ENCODE peak calls at places on chromosomes 11 and 22, in ten cellular contexts. O is ovary, F is foreskin fibroblast, H is psoas muscle, M is stomach, U is lower leg skin, S is fibroblast of mammary gland, E is breast epithelium, I is IMR-90, J is GM23338. T is an unnamed sample.

GRCh38 chr11:32890843-32891656 is 1.6 kb upstream of the QSER1 start:
- DNase-seq in O (no peak), F (no peak), H (no peak), M (no peak), U (peak), S (no peak), E (no peak), I (no peak), J (peak), T (no peak)

GRCh38 chr11:15127341-15127740 is 12.6 kb downstream of the INSC start:
- DNase-seq in O (no peak), F (peak), H (no peak), M (no peak), U (no peak), S (peak), E (no peak), I (peak), J (no peak), T (no peak)

GRCh38 chr11:114163231-114163631 is 103.7 kb downstream of the ZBTB16 start:
- DNase-seq in O (no peak), F (peak), H (no peak), M (peak), U (no peak), S (peak), E (no peak), I (peak), J (no peak), T (no peak)

GRCh38 chr11:105897161-105897560 is 124.9 kb downstream of the MSANTD4 start:
- DNase-seq in O (no peak), F (no peak), H (no peak), M (no peak), U (no peak), S (no peak), E (no peak), I (no peak), J (no peak), T (no peak)

GRCh38 chr11:122981388-122982264 is at the start of gene BSX:
- DNase-seq in O (no peak), F (peak), H (peak), M (peak), U (no peak), S (peak), E (no peak), I (peak), J (peak), T (no peak)

GRCh38 chr11:13052130-13052541 is 43.0 kb downstream of the RASSF10 start:
- DNase-seq in O (no peak), F (no peak), H (no peak), M (peak), U (no peak), S (no peak), E (no peak), I (no peak), J (no peak), T (no peak)

GRCh38 chr11:68652683-68653156 is 31.6 kb upstream of the GAL start:
- DNase-seq in O (no peak), F (no peak), H (no peak), M (no peak), U (no peak), S (no peak), E (peak), I (no peak), J (no peak), T (no peak)

GRCh38 chr11:516400-516799 is 9.4 kb upstream of the RNH1 start:
- DNase-seq in O (no peak), F (no peak), H (no peak), M (no peak), U (no peak), S (no peak), E (no peak), I (no peak), J (no peak), T (no peak)

GRCh38 chr22:27654536-27655445 is 146.8 kb downstream of the MN1 start:
- DNase-seq in O (no peak), F (no peak), H (no peak), M (peak), U (no peak), S (no peak), E (no peak), I (peak), J (peak), T (no peak)

GRCh38 chr11:44267366-44268072 is 42.4 kb downstream of the ALX4 start:
- DNase-seq in O (no peak), F (no peak), H (no peak), M (no peak), U (peak), S (no peak), E (no peak), I (no peak), J (no peak), T (no peak)

GRCh38 chr11:1888811-1889526 is 2.7 kb downstream of the PRR33 start:
- DNase-seq in O (no peak), F (no peak), H (peak), M (peak), U (peak), S (no peak), E (no peak), I (no peak), J (no peak), T (no peak)

GRCh38 chr11:62805991-62806441 is 776 bp upstream of the NXF1 start:
- DNase-seq in O (no peak), F (no peak), H (no peak), M (no peak), U (no peak), S (no peak), E (no peak), I (no peak), J (peak), T (no peak)

GRCh38 chr11:117221775-117222517 is 9.9 kb downstream of the PCSK7 start:
- DNase-seq in O (peak), F (peak), H (peak), M (peak), U (peak), S (peak), E (peak), I (peak), J (no peak), T (no peak)

GRCh38 chr22:20549232-20549841 is 41.9 kb downstream of the MED15 start:
- DNase-seq in O (peak), F (no peak), H (peak), M (no peak), U (no peak), S (peak), E (no peak), I (no peak), J (peak), T (no peak)

GRCh38 chr11:32231909-32232493 is 141.1 kb downstream of the RCN1 start:
- DNase-seq in O (no peak), F (no peak), H (no peak), M (no peak), U (no peak), S (peak), E (no peak), I (peak), J (peak), T (peak)

GRCh38 chr11:134754823-134755198 is 342.8 kb upstream of the B3GAT1 start:
- DNase-seq in O (no peak), F (no peak), H (no peak), M (no peak), U (no peak), S (no peak), E (no peak), I (no peak), J (no peak), T (no peak)

GRCh38 chr11:130181295-130182272 is 22.0 kb downstream of the ST14 start:
- DNase-seq in O (no peak), F (peak), H (no peak), M (peak), U (no peak), S (peak), E (no peak), I (peak), J (no peak), T (no peak)

GRCh38 chr11:116263020-116263419 is 509.8 kb downstream of the BUD13 start:
- DNase-seq in O (no peak), F (no peak), H (no peak), M (no peak), U (no peak), S (no peak), E (no peak), I (no peak), J (no peak), T (no peak)

GRCh38 chr11:120334894-120335462 is 1.2 kb upstream of the ARHGEF12 start:
- DNase-seq in O (peak), F (peak), H (no peak), M (peak), U (no peak), S (peak), E (no peak), I (peak), J (peak), T (peak)

GRCh38 chr22:41939981-41940852 is 6.7 kb downstream of the CENPM start:
- DNase-seq in O (no peak), F (no peak), H (no peak), M (peak), U (peak), S (no peak), E (peak), I (no peak), J (peak), T (no peak)

GRCh38 chr11:72349616-72350218 is 84.6 kb downstream of the CLPB start:
- DNase-seq in O (no peak), F (no peak), H (peak), M (no peak), U (no peak), S (peak), E (no peak), I (no peak), J (no peak), T (no peak)

DNA sequence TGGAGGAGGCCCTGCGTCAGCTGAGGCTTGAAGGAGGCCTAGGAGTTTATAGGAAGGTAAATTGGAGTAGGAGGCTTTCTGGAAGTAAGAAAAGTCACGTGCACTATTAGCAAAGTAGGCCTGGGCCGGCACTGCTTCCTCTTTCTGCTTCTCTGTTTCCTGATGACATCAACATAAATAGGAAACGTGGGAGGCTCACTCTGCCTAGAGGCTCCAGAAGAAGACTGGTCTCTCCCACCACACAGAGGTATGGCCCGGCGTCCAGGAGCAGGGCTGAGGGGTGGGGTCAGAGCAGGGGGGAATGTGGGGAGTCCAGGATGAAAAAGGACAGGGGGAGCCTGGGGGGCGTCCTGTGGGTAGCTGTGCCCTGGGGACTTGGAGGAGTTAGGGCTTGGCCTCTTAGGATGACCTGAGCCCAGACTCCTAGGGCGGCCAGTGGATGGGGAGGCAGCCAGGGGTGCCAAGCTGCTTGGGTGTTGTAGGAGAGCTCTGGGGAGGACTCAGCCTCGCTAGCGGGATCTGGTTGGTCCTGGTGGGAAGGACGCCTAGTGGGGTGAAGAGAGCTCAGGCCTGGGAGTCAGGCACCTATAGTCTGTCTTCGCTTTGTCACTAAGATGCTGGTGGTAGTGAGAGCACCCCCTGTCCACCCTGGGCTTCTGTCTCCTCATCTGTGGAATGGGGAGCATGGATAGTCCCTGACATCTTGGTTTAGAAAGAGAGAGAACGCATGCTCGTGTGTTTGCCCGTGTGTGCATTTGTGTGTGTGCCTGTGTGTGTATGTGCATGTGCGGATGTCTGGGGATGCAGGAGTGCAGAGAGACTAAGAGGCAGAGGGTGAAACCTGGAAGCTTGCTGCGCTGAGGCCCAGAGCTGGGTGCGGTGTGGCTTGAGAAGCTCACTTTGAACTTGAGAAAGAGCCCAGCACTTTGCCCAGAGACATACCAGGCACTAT is at the start of gene CSF2RB:
- DNase-seq in O (no peak), F (no peak), H (peak), M (peak), U (peak), S (no peak), E (no peak), I (no peak), J (no peak), T (no peak)
- H3K4me3 ChIP-seq in O (no peak), F (no peak), H (peak), M (peak), U (peak), S (no peak), E (peak), I (no peak), J (no peak), T (no peak)

DNA sequence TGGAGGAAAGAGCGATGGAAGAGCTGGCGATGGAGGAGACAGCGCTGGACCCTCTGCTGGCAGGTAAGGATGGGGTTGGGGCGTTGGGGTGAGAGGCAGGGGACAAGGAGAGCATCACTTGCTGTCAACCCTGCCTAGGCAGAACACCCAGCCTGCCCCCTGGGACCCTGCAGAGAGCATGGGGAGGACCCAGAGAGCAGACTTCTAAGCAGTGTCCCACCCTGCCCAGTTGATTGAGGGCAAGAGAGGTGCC is 111.6 kb upstream of the ANO1 start:
- DNase-seq in O (no peak), F (no peak), H (no peak), M (no peak), U (no peak), S (no peak), E (no peak), I (no peak), J (no peak), T (no peak)
- TF ChIP-seq CTCF in O (no peak), F (no peak), H (no peak), M (no peak), U (no peak), S (no peak), E (no peak), I (no peak), J (no peak), T (no peak)

DNA sequence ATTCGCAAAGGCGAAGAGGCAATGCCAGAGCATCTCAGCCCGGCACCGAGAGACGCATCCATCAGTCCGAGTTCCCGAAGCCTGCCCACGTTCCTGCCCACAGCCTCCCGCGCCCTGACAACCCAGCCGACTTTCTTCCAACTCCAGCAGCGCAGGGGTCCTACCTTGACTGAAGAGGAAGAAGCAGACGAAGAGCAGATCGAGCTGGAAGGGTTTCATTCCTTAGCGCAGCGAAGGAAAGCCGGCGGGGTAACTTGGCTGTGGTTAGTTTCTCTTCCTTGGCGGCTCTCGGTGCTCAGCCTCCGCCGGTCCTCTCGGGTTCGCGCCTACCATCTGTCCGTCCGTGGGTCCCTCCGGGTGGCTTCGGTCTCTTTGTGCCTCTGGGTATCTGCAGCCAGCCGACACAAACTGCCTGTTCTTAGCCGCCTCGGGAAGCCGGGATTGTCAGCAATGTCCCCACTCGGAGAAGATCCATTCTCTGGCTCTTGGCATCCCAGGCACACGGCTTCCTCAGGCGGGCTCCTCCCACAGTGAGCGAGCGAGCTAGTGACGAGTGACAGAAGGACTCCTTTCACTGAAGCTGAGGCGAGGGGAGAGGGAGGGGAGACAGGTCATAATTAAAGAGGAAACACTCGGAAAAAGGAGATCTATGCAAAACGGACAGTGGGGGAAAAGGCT is at the start of gene KIRREL3:
- DNase-seq in O (no peak), F (no peak), H (no peak), M (no peak), U (no peak), S (no peak), E (no peak), I (peak), J (peak), T (no peak)
- H3K4me3 ChIP-seq in O (no peak), F (peak), H (peak), M (peak), U (no peak), S (peak), E (peak), I (peak), J (peak), T (peak)

GRCh38 chr11:100695911-100696310 is 8.8 kb downstream of the ARHGAP42 start:
- DNase-seq in O (no peak), F (no peak), H (no peak), M (no peak), U (no peak), S (no peak), E (no peak), I (no peak), J (no peak), T (no peak)
- TF ChIP-seq CTCF in O (no peak), F (no peak), H (no peak), M (no peak), U (no peak), S (no peak), E (no peak), I (no peak), J (no peak), T (no peak)

GRCh38 chr11:86632499-86633269 is 39.7 kb downstream of the ME3 start:
- DNase-seq in O (peak), F (peak), H (peak), M (no peak), U (no peak), S (peak), E (no peak), I (peak), J (peak), T (peak)
- H3K4me3 ChIP-seq in O (no peak), F (no peak), H (no peak), M (no peak), U (no peak), S (no peak), E (no peak), I (no peak), J (no peak), T (no peak)

GRCh38 chr11:119101367-119101758 is 290 bp downstream of the DPAGT1 start:
- DNase-seq in O (no peak), F (no peak), H (no peak), M (no peak), U (no peak), S (peak), E (no peak), I (no peak), J (peak), T (no peak)
- TF ChIP-seq CTCF in O (no peak), F (no peak), H (peak), M (no peak), U (no peak), S (no peak), E (no peak), I (no peak), J (no peak), T (no peak)

DNA sequence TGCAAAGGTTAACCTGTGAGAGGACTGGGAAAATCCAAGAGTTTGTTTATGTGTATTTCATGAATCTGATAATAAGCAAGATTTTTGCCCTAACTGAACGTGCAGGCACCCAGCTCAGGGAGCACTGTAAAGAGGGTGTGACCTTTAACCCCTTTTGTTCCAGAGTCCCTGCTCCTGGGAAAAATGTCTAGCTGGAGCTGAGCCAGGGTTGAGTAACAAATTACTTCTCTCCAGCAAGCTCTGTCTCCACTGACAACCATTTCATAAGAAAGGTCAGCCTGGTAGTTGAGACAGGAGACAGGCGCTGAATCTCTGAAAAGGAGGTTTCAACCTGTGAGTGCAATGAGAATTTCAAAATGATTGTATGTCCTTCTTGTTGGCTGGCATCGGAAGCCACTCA is 156.3 kb upstream of the NARS2 start:
- DNase-seq in O (no peak), F (no peak), H (no peak), M (no peak), U (no peak), S (peak), E (no peak), I (no peak), J (no peak), T (no peak)
- H3K4me3 ChIP-seq in O (no peak), F (no peak), H (no peak), M (no peak), U (no peak), S (no peak), E (no peak), I (no peak), J (no peak), T (no peak)

GRCh38 chr11:64278576-64279190 is 5.8 kb downstream of the BAD start:
- DNase-seq in O (no peak), F (no peak), H (no peak), M (no peak), U (no peak), S (no peak), E (no peak), I (no peak), J (no peak), T (no peak)

GRCh38 chr11:64284048-64284961 is at the start of gene BAD:
- DNase-seq in O (peak), F (peak), H (peak), M (peak), U (peak), S (peak), E (peak), I (peak), J (peak), T (no peak)

GRCh38 chr11:64284962-64285884 is at the start of gene GPR137:
- DNase-seq in O (peak), F (peak), H (peak), M (peak), U (peak), S (peak), E (peak), I (peak), J (peak), T (no peak)

GRCh38 chr11:64283092-64283491 is 1.4 kb downstream of the BAD start:
- DNase-seq in O (no peak), F (no peak), H (no peak), M (no peak), U (no peak), S (no peak), E (no peak), I (no peak), J (no peak), T (no peak)

DNA sequence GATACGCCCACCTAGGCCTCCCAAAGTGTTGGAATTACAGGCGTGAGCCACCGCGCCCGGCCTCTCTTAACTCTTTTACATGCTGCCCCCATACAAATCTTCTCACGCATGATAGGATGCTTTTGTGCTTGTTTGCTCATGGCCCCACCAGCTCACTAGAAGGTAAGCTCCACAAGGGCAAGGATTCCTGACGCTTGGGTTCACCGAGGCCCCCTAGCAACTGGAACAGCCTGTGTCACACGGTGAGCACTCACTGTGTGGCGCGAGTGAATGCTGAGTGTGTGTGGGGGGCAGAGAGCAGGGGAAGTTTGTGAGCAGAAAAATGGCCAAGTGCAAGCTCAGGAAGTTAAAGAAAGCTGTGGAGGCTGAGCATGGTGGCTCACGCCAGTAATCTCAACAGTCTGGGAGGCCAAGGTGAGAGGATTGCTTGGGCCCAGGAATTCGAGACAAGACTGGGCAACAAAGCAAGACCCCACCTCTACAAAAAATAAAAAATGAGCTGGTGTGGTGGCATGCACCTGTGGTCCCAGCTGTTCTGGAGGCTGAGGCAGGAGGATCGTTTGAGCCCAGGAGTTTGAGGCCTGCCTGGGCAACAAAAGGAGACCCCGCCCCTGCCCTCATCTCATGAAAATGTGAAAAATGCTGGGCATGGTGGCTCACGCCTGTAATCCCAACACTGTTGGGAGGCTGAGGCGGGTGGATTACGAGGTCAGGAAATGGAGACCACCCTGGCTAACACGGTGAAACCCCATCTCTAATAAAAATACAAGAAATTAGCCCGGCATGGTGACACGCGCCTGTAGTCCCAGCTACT is 2.3 kb downstream of the BAD start:
- DNase-seq in O (peak), F (no peak), H (no peak), M (no peak), U (no peak), S (no peak), E (no peak), I (no peak), J (no peak), T (no peak)
- TF ChIP-seq CTCF in O (no peak), F (no peak), H (no peak), M (no peak), U (no peak), S (no peak), E (no peak), I (no peak), J (no peak), T (no peak)